ENCODE peak calls at places on chromosome 6, in nine cellular contexts. W is vagina, K is HepG2, V is transverse colon, J is astrocyte of the spinal cord, L is hepatocyte, I is GM23338, A is tibial artery, Z is ovary. D is an unnamed sample.

GRCh38 chr6:106553440-106553839 is 75.9 kb downstream of the RTN4IP1 start:
- DNase-seq in K (no peak), W (no peak), L (no peak), J (no peak), I (no peak), A (no peak), V (no peak), Z (no peak), D (no peak)

GRCh38 chr6:140855520-140855919 is 1277.2 kb upstream of the GJE1 start:
- DNase-seq in A (no peak), K (no peak), Z (no peak), I (no peak), L (no peak), J (no peak), W (no peak), V (no peak), D (no peak)

GRCh38 chr6:89035252-89036106 is 45.1 kb upstream of the PNRC1 start:
- DNase-seq in A (peak), Z (peak), L (peak), I (no peak), W (no peak), J (peak), V (peak), K (peak), D (peak)

GRCh38 chr6:137704802-137705165 is 162.3 kb upstream of the TNFAIP3 start:
- DNase-seq in K (no peak), I (peak), V (no peak), Z (no peak), W (no peak), A (no peak), J (no peak), L (no peak), D (no peak)

GRCh38 chr6:138572200-138572875 is 73.0 kb upstream of the NHSL1 start:
- DNase-seq in I (peak), V (peak), L (peak), A (peak), W (no peak), J (peak), K (peak), Z (peak), D (peak)

GRCh38 chr6:139290787-139291294 is 957 bp downstream of the TXLNB start:
- DNase-seq in V (peak), Z (no peak), K (no peak), J (peak), I (no peak), L (no peak), W (no peak), A (peak), D (peak)

GRCh38 chr6:78513856-78514255 is 353.5 kb upstream of the IRAK1BP1 start:
- DNase-seq in L (no peak), A (no peak), J (no peak), I (peak), V (no peak), K (no peak), W (no peak), Z (no peak), D (no peak)

GRCh38 chr6:83685481-83685880 is 23.4 kb downstream of the SNAP91 start:
- DNase-seq in V (no peak), W (no peak), J (no peak), Z (no peak), K (no peak), I (no peak), L (no peak), A (no peak), D (no peak)

GRCh38 chr6:148577687-148578488 is 168.9 kb upstream of the UST start:
- DNase-seq in Z (peak), J (peak), A (peak), V (peak), K (peak), W (no peak), I (peak), L (peak), D (peak)

GRCh38 chr6:151004415-151005024 is 139.0 kb downstream of the MTHFD1L start:
- DNase-seq in I (no peak), K (peak), L (no peak), V (no peak), J (peak), A (peak), Z (no peak), W (no peak), D (peak)

GRCh38 chr6:141562181-141562800 is 570.4 kb upstream of the GJE1 start:
- DNase-seq in J (no peak), V (peak), K (no peak), L (peak), I (peak), W (no peak), Z (peak), A (no peak), D (no peak)

GRCh38 chr6:166335378-166336366 is 6.7 kb downstream of the SFT2D1 start:
- DNase-seq in Z (no peak), I (no peak), A (no peak), W (no peak), J (no peak), V (no peak), L (no peak), K (no peak), D (no peak)

GRCh38 chr6:37630281-37630799 is 67.3 kb downstream of the MDGA1 start:
- DNase-seq in V (no peak), K (peak), J (peak), I (no peak), W (no peak), A (peak), Z (no peak), L (peak), D (peak)

GRCh38 chr6:107716688-107717089 is 107.4 kb downstream of the SCML4 start:
- DNase-seq in W (peak), A (no peak), L (no peak), I (peak), J (no peak), K (no peak), V (peak), Z (no peak), D (no peak)

GRCh38 chr6:166774770-166775169 is 147.7 kb upstream of the RPS6KA2 start:
- DNase-seq in K (no peak), J (no peak), A (no peak), V (no peak), W (no peak), I (no peak), Z (no peak), L (no peak), D (no peak)

GRCh38 chr6:46026307-46026706 is 10.6 kb upstream of the CLIC5 start:
- DNase-seq in W (no peak), V (no peak), J (no peak), I (no peak), K (no peak), Z (no peak), A (no peak), L (no peak), D (no peak)

GRCh38 chr6:150813993-150814359 is 51.5 kb upstream of the MTHFD1L start:
- DNase-seq in L (peak), W (no peak), I (no peak), A (no peak), V (no peak), J (peak), K (peak), Z (no peak), D (no peak)

GRCh38 chr6:91672201-91672600 is 1085.3 kb upstream of the MAP3K7 start:
- DNase-seq in W (no peak), L (no peak), Z (no peak), A (no peak), J (peak), K (no peak), I (no peak), V (no peak), D (no peak)

GRCh38 chr6:1182722-1183521 is 129.0 kb upstream of the FOXQ1 start:
- DNase-seq in A (no peak), I (no peak), K (peak), W (no peak), L (no peak), J (no peak), V (no peak), Z (no peak), D (no peak)

GRCh38 chr6:106377061-106377540 is 16.6 kb downstream of the CRYBG1 start:
- DNase-seq in K (no peak), L (no peak), V (no peak), J (peak), W (no peak), Z (no peak), A (no peak), I (no peak), D (peak)

GRCh38 chr6:153947817-153948447 is 91.1 kb upstream of the OPRM1 start:
- DNase-seq in J (peak), W (no peak), A (no peak), K (peak), I (peak), V (no peak), L (peak), Z (no peak), D (no peak)

GRCh38 chr6:82568290-82568993 is 204.8 kb downstream of the TPBG start:
- DNase-seq in I (no peak), Z (no peak), W (no peak), A (no peak), L (no peak), V (no peak), K (no peak), J (no peak), D (no peak)

GRCh38 chr6:102114402-102114801 is 720.9 kb downstream of the GRIK2 start:
- DNase-seq in L (peak), J (no peak), W (no peak), V (no peak), A (no peak), K (peak), I (peak), Z (no peak), D (no peak)

GRCh38 chr6:11525468-11526155 is 11.9 kb upstream of the TMEM170B start:
- DNase-seq in Z (no peak), A (peak), W (no peak), J (no peak), L (peak), V (no peak), I (no peak), K (no peak), D (no peak)

GRCh38 chr6:37130704-37131103 is 39.2 kb upstream of the PIM1 start:
- DNase-seq in J (no peak), I (no peak), K (peak), Z (no peak), V (peak), L (peak), W (no peak), A (peak), D (no peak)

GRCh38 chr6:128803911-128804310 is 79.0 kb upstream of the LAMA2 start:
- DNase-seq in K (no peak), J (peak), W (no peak), V (no peak), I (no peak), L (no peak), A (no peak), Z (no peak), D (no peak)

GRCh38 chr6:13538084-13538483 is 36.3 kb upstream of the SIRT5 start:
- DNase-seq in K (peak), A (no peak), V (no peak), J (peak), Z (no peak), W (no peak), L (peak), I (peak), D (no peak)

GRCh38 chr6:92690997-92691599 is 728.3 kb downstream of the EPHA7 start:
- DNase-seq in I (no peak), A (no peak), W (no peak), J (peak), Z (no peak), K (no peak), L (peak), V (no peak), D (no peak)

GRCh38 chr6:38688579-38689087 is 14.3 kb downstream of the GLO1 start:
- DNase-seq in K (peak), A (no peak), Z (no peak), L (no peak), V (peak), I (peak), W (no peak), J (no peak), D (no peak)

GRCh38 chr6:84764332-84765049 is at the start of gene TBX18:
- DNase-seq in K (peak), I (peak), Z (peak), W (no peak), J (peak), V (peak), L (peak), A (peak), D (peak)

GRCh38 chr6:6760054-6760453 is 171.5 kb downstream of the LY86 start:
- DNase-seq in W (no peak), Z (no peak), J (no peak), I (no peak), K (no peak), L (no peak), V (no peak), A (no peak), D (no peak)

GRCh38 chr6:32442243-32442667 is 2.6 kb downstream of the HLA-DRA start:
- DNase-seq in K (no peak), L (no peak), W (no peak), A (no peak), J (no peak), V (no peak), I (no peak), Z (no peak), D (no peak)

GRCh38 chr6:32436995-32437836 is 2.5 kb upstream of the HLA-DRA start:
- DNase-seq in Z (no peak), K (no peak), W (no peak), V (no peak), A (no peak), I (no peak), J (no peak), L (no peak), D (no peak)

GRCh38 chr6:32439139-32439538 is 548 bp upstream of the HLA-DRA start:
- DNase-seq in Z (no peak), J (no peak), W (no peak), A (no peak), K (no peak), L (no peak), I (no peak), V (no peak), D (no peak)

GRCh38 chr6:32442977-32443552 is 3.4 kb downstream of the HLA-DRA start:
- DNase-seq in L (no peak), A (no peak), I (no peak), Z (no peak), J (no peak), W (no peak), V (no peak), K (no peak), D (no peak)

GRCh38 chr6:32439708-32440214 is at the start of gene HLA-DRA:
- DNase-seq in L (peak), V (no peak), Z (no peak), W (no peak), I (peak), A (no peak), J (peak), K (peak), D (no peak)
- H3K4me3 ChIP-seq in L (no peak), V (peak), Z (no peak), W (peak), I (peak), A (peak), J (no peak), K (no peak), D (no peak)

DNA sequence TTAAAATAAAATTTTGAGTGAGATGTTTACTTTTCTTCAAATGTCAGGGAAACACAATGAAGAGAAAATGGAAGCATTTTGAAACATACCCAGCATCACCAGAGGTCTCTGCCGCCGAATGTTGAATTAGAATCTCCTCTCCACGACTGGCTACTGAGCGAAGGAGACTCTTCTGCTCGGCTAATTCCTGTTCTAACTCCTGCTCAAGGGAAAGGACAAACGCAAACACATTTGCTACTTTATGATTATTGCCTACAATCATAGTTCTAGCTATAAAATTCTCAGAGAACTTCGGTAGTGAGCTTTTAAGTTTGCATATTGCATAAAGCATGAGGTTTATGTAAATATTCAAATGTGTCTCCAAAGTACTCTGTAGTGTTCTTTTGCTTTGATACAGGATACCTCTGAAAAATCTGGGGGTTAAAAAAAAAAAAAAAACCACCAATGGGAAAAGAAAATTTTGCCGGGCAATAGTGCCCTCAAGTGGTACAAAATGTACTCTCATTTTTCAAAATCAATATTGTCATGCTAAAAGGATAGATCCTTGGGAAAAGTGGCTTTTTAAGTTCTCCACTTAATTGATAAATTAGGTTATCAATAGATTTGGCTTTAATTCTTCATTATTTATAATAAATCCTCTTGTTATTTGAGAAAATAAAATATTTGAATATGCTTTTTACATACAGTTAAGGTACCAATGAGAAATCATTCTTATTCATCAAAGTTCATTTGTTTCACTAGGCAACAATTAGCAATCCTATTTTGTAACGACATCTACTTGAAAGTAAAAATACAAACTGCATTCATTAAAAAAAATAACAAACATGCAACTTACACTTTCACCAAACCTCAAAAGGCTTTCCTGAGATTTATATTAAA is 369.0 kb downstream of the SYNE1 start:
- DNase-seq in W (no peak), L (peak), Z (no peak), J (peak), A (no peak), I (peak), V (no peak), K (peak), D (no peak)
- TF ChIP-seq CTCF in W (peak), L (peak), Z (peak), J (peak), A (peak), I (peak), V (peak), K (peak), D (peak)

DNA sequence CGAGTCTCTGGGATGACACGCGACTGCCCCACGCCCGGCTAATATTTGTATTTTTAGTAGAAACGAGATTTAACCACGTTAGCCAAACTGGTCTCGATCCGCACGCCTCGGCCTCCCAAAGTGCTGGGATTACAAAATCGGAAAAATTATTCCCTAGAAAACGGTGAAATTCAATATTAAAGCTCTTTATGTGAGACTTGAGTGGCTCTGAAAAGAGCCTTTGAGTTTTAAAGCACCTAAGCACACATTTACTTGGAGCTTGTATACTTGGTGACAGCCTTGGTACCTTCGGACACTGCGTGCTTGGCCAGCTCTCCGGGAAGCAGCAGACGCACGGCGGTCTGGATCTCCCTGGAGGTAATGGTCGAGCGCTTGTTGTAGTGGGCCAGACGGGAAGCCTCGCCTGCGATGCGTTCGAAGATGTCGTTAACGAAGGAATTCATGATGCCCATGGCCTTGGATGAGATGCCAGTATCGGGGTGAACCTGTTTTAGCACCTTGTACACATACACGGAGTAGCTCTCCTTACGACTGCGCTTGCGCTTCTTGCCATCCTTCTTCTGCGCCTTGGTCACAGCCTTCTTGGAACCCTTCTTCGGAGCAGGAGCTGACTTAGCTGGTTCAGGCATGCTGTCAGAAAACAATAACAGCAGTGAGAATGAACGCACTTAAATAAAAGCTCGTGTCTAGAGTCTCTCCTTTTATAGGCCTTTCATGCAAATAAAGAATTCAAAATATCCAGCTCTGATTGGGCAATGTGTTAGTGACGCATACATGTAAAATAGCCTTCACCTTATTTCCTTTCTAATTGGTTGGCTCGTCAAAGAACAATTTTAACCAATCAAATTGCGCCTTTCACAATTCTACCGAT is 129.0 kb downstream of the HFE start:
- DNase-seq in Z (peak), K (peak), L (peak), V (peak), J (peak), I (peak), A (no peak), W (no peak), D (peak)
- H3K4me3 ChIP-seq in Z (peak), K (peak), L (peak), V (peak), J (peak), I (peak), A (peak), W (peak), D (peak)

DNA sequence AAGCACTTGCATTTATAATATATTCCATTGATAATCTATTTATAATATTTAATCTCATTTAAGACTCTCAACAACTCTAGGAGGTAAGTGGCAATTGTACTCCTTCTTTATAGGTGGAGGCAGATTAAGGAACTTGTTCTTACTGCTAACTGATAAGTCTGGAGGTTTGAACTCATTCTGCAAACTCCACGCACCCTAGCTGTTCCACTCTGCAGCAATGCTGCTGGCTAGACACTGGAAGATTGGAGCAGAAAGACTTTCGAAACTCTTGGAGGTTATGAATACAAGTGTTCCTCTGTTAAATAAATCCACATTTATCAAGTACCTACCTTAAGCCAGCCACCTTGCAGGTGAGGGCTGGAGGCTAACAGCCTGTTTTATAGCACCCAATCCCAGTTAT is 838 bp upstream of the HDAC2 start:
- DNase-seq in V (no peak), L (peak), J (peak), K (no peak), A (no peak), I (no peak), W (no peak), Z (no peak), D (no peak)
- TF ChIP-seq CTCF in V (no peak), L (no peak), J (no peak), K (no peak), A (no peak), I (no peak), W (no peak), Z (no peak), D (no peak)

DNA sequence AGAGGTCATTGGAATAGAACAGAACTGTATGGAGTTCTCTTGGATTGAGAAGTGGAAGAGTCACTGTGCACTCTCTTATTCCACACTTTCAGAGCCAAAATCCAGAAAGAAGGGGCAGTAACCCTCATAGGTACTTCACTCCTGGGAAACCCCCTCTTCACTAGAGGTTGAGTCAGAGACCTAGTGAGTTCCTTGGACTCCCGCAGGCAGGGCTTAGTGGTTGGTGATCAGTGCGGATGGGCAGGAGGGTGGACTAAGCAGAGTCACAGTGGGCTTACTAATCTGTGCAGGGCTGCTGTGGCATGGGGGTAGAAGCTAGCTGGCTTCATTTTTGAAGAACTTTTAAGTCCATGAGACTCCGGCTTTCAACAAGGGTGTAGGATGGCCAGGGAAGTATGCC is 95.0 kb upstream of the MLN start:
- DNase-seq in J (no peak), W (no peak), A (no peak), K (no peak), I (no peak), Z (no peak), V (no peak), L (no peak), D (no peak)
- H3K4me3 ChIP-seq in J (no peak), W (no peak), A (no peak), K (no peak), I (no peak), Z (no peak), V (no peak), L (no peak), D (no peak)

D was measured in retinal pigment epithelial cell.